ENCODE peak calls at places on chromosomes 16 and 17, in six cellular contexts. Q, E, M, K, Y and S are unnamed samples.

GRCh38 chr16:2388875-2389433 is 40.3 kb upstream of the CCNF start:
- DNase-seq in Y (no peak), Q (no peak), E (no peak), M (no peak), K (peak; percentile 71), S (peak; percentile 76)

GRCh38 chr17:79125503-79125902 is 50.9 kb downstream of the ENGASE start:
- DNase-seq in M (no peak), E (no peak), Q (no peak), Y (no peak), K (no peak), S (no peak)

GRCh38 chr16:65070831-65071230 is 51.0 kb downstream of the CDH11 start:
- DNase-seq in K (peak; percentile 90), E (no peak), Q (peak; percentile 76), M (peak; percentile 89), Y (no peak), S (peak; percentile 11)

GRCh38 chr17:2939714-2940351 is 123.6 kb downstream of the OR1D5 start:
- DNase-seq in Q (peak; percentile 30), K (no peak), M (no peak), Y (no peak), E (no peak), S (no peak)

GRCh38 chr17:82217530-82218204 is 5.0 kb upstream of the CCDC57 start:
- DNase-seq in E (no peak), Q (no peak), M (peak; percentile 81), K (peak; percentile 67), Y (no peak), S (peak; percentile 55)

GRCh38 chr17:55177159-55177913 is 87.4 kb upstream of the HLF start:
- DNase-seq in Y (no peak), E (no peak), K (peak; percentile 38), M (peak; percentile 3), Q (no peak), S (no peak)

GRCh38 chr17:21072623-21073278 is 29.9 kb upstream of the USP22 start:
- DNase-seq in Q (no peak), E (no peak), M (no peak), K (no peak), Y (no peak), S (no peak)

GRCh38 chr17:73396429-73397277 is 84.9 kb upstream of the CDC42EP4 start:
- DNase-seq in E (no peak), M (no peak), Y (no peak), K (no peak), Q (no peak), S (no peak)

GRCh38 chr17:16504974-16505373 is 13.0 kb upstream of the LRRC75A start:
- DNase-seq in M (no peak), Y (no peak), K (no peak), E (no peak), Q (no peak), S (no peak)

GRCh38 chr16:77869997-77870813 is 81.8 kb downstream of the VAT1L start:
- DNase-seq in Y (no peak), M (no peak), E (no peak), K (no peak), Q (no peak), S (no peak)

GRCh38 chr17:32323784-32324590 is 18.0 kb downstream of the C17orf75 start:
- DNase-seq in M (no peak), E (peak; percentile 36), Y (no peak), K (peak; percentile 36), Q (no peak), S (peak; percentile 72)

GRCh38 chr17:71699907-71700306 is 420.9 kb upstream of the SOX9 start:
- DNase-seq in M (no peak), Y (no peak), E (no peak), Q (no peak), K (peak; percentile 6), S (no peak)

GRCh38 chr16:20865420-20866126 is 34.6 kb downstream of the DCUN1D3 start:
- DNase-seq in Y (no peak), K (peak; percentile 88), E (no peak), M (no peak), Q (no peak), S (peak; percentile 85)

GRCh38 chr17:13074026-13074425 is 56.2 kb upstream of the ELAC2 start:
- DNase-seq in M (peak; percentile 52), Q (no peak), Y (no peak), K (peak; percentile 42), E (no peak), S (peak; percentile 48)

GRCh38 chr16:55133654-55134053 is 190.3 kb upstream of the IRX6 start:
- DNase-seq in K (no peak), Q (no peak), Y (no peak), M (no peak), E (no peak), S (no peak)

GRCh38 chr16:73093146-73094144 is 45.5 kb upstream of the ZFHX3 start:
- DNase-seq in M (no peak), K (no peak), Y (no peak), E (no peak), Q (no peak), S (no peak)

GRCh38 chr16:30416047-30416603 is 8.7 kb downstream of the ZNF771 start:
- DNase-seq in E (no peak), Y (no peak), M (no peak), K (no peak), Q (no peak), S (no peak)

GRCh38 chr17:73976676-73977521 is 226.6 kb upstream of the RPL38 start:
- DNase-seq in M (no peak), E (no peak), Q (no peak), Y (no peak), K (no peak), S (no peak)

GRCh38 chr16:73231969-73232554 is 184.1 kb upstream of the ZFHX3 start:
- DNase-seq in Q (no peak), E (no peak), M (no peak), K (no peak), Y (no peak), S (no peak)

GRCh38 chr16:23232806-23233205 is 50.3 kb downstream of the SCNN1G start:
- DNase-seq in K (no peak), M (no peak), Y (no peak), E (no peak), Q (no peak), S (no peak)

GRCh38 chr17:48052956-48053757 is 5.0 kb downstream of the NFE2L1 start:
- DNase-seq in K (no peak), E (no peak), Y (no peak), M (no peak), Q (peak; percentile 33), S (no peak)

GRCh38 chr17:49000943-49001342 is 3.8 kb downstream of the IGF2BP1 start:
- DNase-seq in E (no peak), Q (no peak), M (no peak), K (no peak), Y (no peak), S (no peak)

GRCh38 chr17:48472485-48473281 is 42.7 kb upstream of the SKAP1 start:
- DNase-seq in Y (no peak), E (no peak), Q (no peak), K (peak; percentile 56), M (peak; percentile 93), S (peak; percentile 67)

GRCh38 chr16:67884684-67885083 is at the start of gene NRN1L:
- DNase-seq in M (no peak), E (no peak), Q (peak; percentile 84), K (peak; percentile 89), Y (no peak), S (peak; percentile 78)

GRCh38 chr16:50744911-50745310 is 3.0 kb downstream of the CYLD start:
- DNase-seq in Q (no peak), E (peak; percentile 25), M (no peak), K (peak; percentile 61), Y (no peak), S (peak; percentile 51)

GRCh38 chr16:66058181-66058580 is 308.3 kb upstream of the CDH5 start:
- DNase-seq in E (no peak), Q (no peak), Y (no peak), K (no peak), M (no peak), S (no peak)

GRCh38 chr17:7744416-7744815 is 26.9 kb downstream of the DNAH2 start:
- DNase-seq in Y (no peak), K (no peak), M (no peak), E (no peak), Q (no peak), S (no peak)

GRCh38 chr16:25299792-25300590 is 42.3 kb upstream of the ZKSCAN2 start:
- DNase-seq in Q (no peak), K (no peak), Y (no peak), E (no peak), M (no peak), S (no peak)

GRCh38 chr16:56874800-56875199 is 9.8 kb downstream of the SLC12A3 start:
- DNase-seq in M (no peak), Y (no peak), Q (no peak), E (no peak), K (no peak), S (no peak)